ENCODE peak calls at places on chromosome 21, in four cellular contexts. J is T-helper 9 cell, V is thyroid gland, X is A549. T is an unnamed sample.

GRCh38 chr21:15138475-15138874 is 73.7 kb upstream of the NRIP1 start:
- DNase-seq in J (no peak), V (no peak), X (no peak), T (no peak)

GRCh38 chr21:26887241-26887640 is 42.0 kb upstream of the ADAMTS1 start:
- DNase-seq in J (no peak), V (peak), X (no peak), T (no peak)

GRCh38 chr21:17679002-17679600 is 66.4 kb upstream of the BTG3 start:
- DNase-seq in J (no peak), V (no peak), X (peak), T (no peak)

GRCh38 chr21:28317177-28317950 is 675.3 kb downstream of the LTN1 start:
- DNase-seq in J (no peak), V (no peak), X (no peak), T (no peak)

GRCh38 chr21:45335151-45335760 is 47.6 kb upstream of the POFUT2 start:
- DNase-seq in J (no peak), V (no peak), X (no peak), T (no peak)

GRCh38 chr21:29022141-29022540 is 2.3 kb upstream of the USP16 start:
- DNase-seq in J (no peak), V (no peak), X (no peak), T (no peak)

GRCh38 chr21:43585924-43586411 is 73.3 kb downstream of the HSF2BP start:
- DNase-seq in J (no peak), V (peak), X (peak), T (no peak)

GRCh38 chr21:29817450-29817849 is 122.3 kb downstream of the GRIK1 start:
- DNase-seq in J (no peak), V (no peak), X (no peak), T (no peak)

GRCh38 chr21:36852293-36852692 is 114.2 kb downstream of the HLCS start:
- DNase-seq in J (no peak), V (no peak), X (no peak), T (no peak)

GRCh38 chr21:45987121-45987711 is 5.6 kb downstream of the COL6A1 start:
- DNase-seq in J (no peak), V (no peak), X (no peak), T (no peak)

GRCh38 chr21:25862596-25862995 is 127.8 kb downstream of the GABPA start:
- DNase-seq in J (no peak), V (no peak), X (peak), T (no peak)

GRCh38 chr21:39805983-39806382 is 61.0 kb downstream of the IGSF5 start:
- DNase-seq in J (no peak), V (no peak), X (no peak), T (no peak)

GRCh38 chr21:43194303-43195130 is 25.7 kb downstream of the CRYAA start:
- DNase-seq in J (no peak), V (no peak), X (no peak), T (no peak)

GRCh38 chr21:15170614-15171013 is 105.8 kb upstream of the NRIP1 start:
- DNase-seq in J (no peak), V (no peak), X (no peak), T (no peak)

GRCh38 chr21:15943009-15943666 is 213.4 kb downstream of the USP25 start:
- DNase-seq in J (no peak), V (no peak), X (peak), T (no peak)

GRCh38 chr21:44434568-44434925 is 20.8 kb upstream of the LRRC3 start:
- DNase-seq in J (no peak), V (no peak), X (no peak), T (no peak)

T was measured in T-helper 1 cell.